ENCODE peak calls at places on chromosomes 1 and 21, in four cellular contexts. One of them, this sample, is unnamed.
A peak's percentile ranks its signal among the peaks of the same experiment; 100 is the strongest.

GRCh38 chr1:192904438-192904895 is 95.6 kb downstream of the RGS2 start:
- DNase-seq in transverse colon: no peak
- DNase-seq in GM13977: no peak
- DNase-seq in thoracic aorta: peak; percentile 18
- DNase-seq in this sample: no peak

GRCh38 chr21:14531927-14532326 is 14.2 kb downstream of the SAMSN1 start:
- DNase-seq in thoracic aorta: no peak
- DNase-seq in transverse colon: no peak
- DNase-seq in GM13977: no peak
- DNase-seq in this sample: no peak

GRCh38 chr1:46456411-46456963 is 33.1 kb upstream of the DMBX1 start:
- DNase-seq in thoracic aorta: no peak
- DNase-seq in GM13977: no peak
- DNase-seq in transverse colon: no peak
- DNase-seq in this sample: no peak

GRCh38 chr1:199786695-199787094 is 240.8 kb upstream of the NR5A2 start:
- DNase-seq in thoracic aorta: no peak
- DNase-seq in transverse colon: no peak
- DNase-seq in GM13977: no peak
- DNase-seq in this sample: no peak

GRCh38 chr21:42560517-42561179 is 47.0 kb downstream of the SLC37A1 start:
- DNase-seq in GM13977: no peak
- DNase-seq in transverse colon: peak; percentile 2
- DNase-seq in thoracic aorta: no peak
- DNase-seq in this sample: no peak

GRCh38 chr1:46158312-46159281 is 16.3 kb upstream of the TSPAN1 start:
- DNase-seq in transverse colon: no peak
- DNase-seq in GM13977: no peak
- DNase-seq in thoracic aorta: no peak
- DNase-seq in this sample: no peak

GRCh38 chr1:150066838-150067183 is 765 bp upstream of the VPS45 start:
- DNase-seq in thoracic aorta: no peak
- DNase-seq in transverse colon: peak; percentile 52
- DNase-seq in GM13977: peak; percentile 25
- DNase-seq in this sample: peak; percentile 20

GRCh38 chr1:76254165-76255043 is 179.9 kb downstream of the ST6GALNAC3 start:
- DNase-seq in thoracic aorta: no peak
- DNase-seq in transverse colon: no peak
- DNase-seq in GM13977: no peak
- DNase-seq in this sample: no peak

GRCh38 chr1:247647864-247648263 is 31.7 kb downstream of the OR13G1 start:
- DNase-seq in transverse colon: peak; percentile 64
- DNase-seq in GM13977: no peak
- DNase-seq in thoracic aorta: no peak
- DNase-seq in this sample: no peak

GRCh38 chr1:62995173-62995572 is 211.2 kb downstream of the ATG4C start:
- DNase-seq in GM13977: no peak
- DNase-seq in transverse colon: no peak
- DNase-seq in thoracic aorta: no peak
- DNase-seq in this sample: no peak

GRCh38 chr1:62993844-62994243 is 209.9 kb downstream of the ATG4C start:
- DNase-seq in thoracic aorta: no peak
- DNase-seq in transverse colon: no peak
- DNase-seq in GM13977: no peak
- DNase-seq in this sample: no peak

GRCh38 chr1:62991152-62991551 is 207.2 kb downstream of the ATG4C start:
- DNase-seq in GM13977: no peak
- DNase-seq in thoracic aorta: no peak
- DNase-seq in transverse colon: no peak
- DNase-seq in this sample: no peak

DNA sequence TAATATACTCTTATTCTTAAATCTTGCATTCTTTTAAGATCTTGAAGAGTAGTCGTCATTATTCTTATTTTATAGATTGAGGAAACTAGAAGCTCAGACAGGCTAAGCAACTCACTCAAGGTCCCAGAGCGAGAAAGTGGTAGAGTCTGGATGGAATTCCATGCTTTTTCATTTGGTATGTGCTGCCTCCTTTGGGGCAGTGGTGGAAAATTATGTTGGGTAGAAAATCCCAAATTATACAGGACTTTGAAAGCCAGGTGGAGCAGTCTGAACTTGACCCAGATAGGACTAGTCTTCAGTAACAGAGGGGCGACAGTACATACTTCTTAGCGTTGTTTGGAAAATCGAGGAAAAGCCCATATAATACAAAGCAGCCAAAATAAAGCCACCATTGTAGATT is 205.6 kb downstream of the ATG4C start:
- DNase-seq in transverse colon: no peak
- DNase-seq in GM13977: no peak
- DNase-seq in thoracic aorta: no peak
- DNase-seq in this sample: no peak
- TF ChIP-seq CTCF in transverse colon: no peak
- TF ChIP-seq CTCF in GM13977: no peak
- TF ChIP-seq CTCF in thoracic aorta: no peak
- TF ChIP-seq CTCF in this sample: no peak

DNA sequence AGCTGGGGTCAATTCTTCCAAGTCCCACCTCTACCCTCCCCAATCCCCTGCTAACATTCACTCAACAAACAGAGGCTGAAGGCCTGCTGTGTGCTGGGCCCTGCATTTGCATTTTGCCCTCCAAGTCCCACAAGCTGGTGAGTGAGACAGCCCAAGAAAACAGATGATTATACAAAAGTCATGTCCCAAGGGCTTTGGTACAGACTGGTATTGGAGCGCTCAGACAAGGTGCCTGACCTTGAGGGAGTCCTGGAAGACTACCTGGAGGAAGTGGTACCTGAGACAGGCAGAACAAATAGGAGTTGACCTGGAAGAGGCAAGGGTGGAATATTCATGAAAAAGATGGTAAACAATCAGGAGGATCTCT is 4.2 kb downstream of the LMOD1 start:
- DNase-seq in GM13977: no peak
- DNase-seq in transverse colon: no peak
- DNase-seq in thoracic aorta: no peak
- DNase-seq in this sample: no peak
- TF ChIP-seq CTCF in GM13977: no peak
- TF ChIP-seq CTCF in transverse colon: no peak
- TF ChIP-seq CTCF in thoracic aorta: no peak
- TF ChIP-seq CTCF in this sample: no peak

GRCh38 chr1:29689372-29690030 is 453.2 kb downstream of the PTPRU start:
- DNase-seq in thoracic aorta: no peak
- DNase-seq in transverse colon: no peak
- DNase-seq in GM13977: no peak
- DNase-seq in this sample: no peak
- TF ChIP-seq CTCF in thoracic aorta: no peak
- TF ChIP-seq CTCF in transverse colon: no peak
- TF ChIP-seq CTCF in GM13977: peak; percentile 35
- TF ChIP-seq CTCF in this sample: no peak

GRCh38 chr21:44024895-44025353 is 12.8 kb downstream of the TRAPPC10 start:
- DNase-seq in GM13977: no peak
- DNase-seq in thoracic aorta: no peak
- DNase-seq in transverse colon: peak; percentile 17
- DNase-seq in this sample: no peak
- TF ChIP-seq CTCF in GM13977: no peak
- TF ChIP-seq CTCF in thoracic aorta: no peak
- TF ChIP-seq CTCF in transverse colon: no peak
- TF ChIP-seq CTCF in this sample: no peak

GRCh38 chr1:184965889-184966860 is 8.1 kb downstream of the NIBAN1 start:
- DNase-seq in transverse colon: no peak
- DNase-seq in thoracic aorta: no peak
- DNase-seq in GM13977: no peak
- DNase-seq in this sample: no peak
- TF ChIP-seq CTCF in transverse colon: no peak
- TF ChIP-seq CTCF in thoracic aorta: no peak
- TF ChIP-seq CTCF in GM13977: no peak
- TF ChIP-seq CTCF in this sample: no peak

DNA sequence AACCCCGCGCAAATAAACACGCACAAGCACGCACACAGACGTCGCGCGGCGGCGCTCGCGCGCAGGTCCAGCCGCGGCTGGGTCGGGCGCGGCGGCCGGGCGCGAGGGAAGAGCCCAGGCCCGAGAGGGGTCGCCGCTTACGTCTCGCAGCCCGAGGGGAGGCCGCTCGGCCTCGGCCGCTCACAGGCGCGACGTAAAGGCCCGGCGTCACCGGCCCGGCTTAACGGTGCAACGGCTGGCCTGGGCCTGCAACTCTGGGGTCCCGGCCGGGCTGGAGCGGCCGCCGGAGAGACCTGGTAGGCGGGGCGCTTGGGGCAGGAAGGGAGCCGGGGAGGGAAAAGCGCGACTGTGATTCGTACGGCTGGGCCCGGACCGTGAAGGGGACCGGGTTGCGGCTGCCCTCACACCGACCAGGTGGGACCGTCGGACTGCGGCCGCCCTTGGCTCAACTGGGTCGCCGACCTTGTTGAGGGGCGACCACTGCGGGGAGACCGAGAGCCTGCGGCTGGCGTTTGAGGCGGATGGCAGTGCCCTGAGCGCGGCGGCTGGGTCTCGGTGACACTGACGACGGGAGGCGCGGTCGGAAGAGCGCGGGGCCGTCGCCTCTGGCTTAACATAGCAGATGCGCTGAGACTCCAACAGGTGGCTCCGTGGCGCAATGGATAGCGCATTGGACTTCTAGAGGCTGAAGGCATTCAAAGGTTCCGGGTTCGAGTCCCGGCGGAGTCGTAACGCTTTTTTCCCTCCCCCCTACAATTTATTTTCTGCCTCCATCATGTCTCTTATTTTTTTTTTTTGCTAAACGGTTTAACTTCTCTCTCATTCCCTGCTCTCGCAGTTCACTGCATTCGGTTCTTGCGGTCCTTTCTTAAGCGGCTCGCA is 31.8 kb downstream of the DNTTIP2 start:
- DNase-seq in thoracic aorta: peak; percentile 30
- DNase-seq in transverse colon: peak; percentile 92
- DNase-seq in GM13977: peak; percentile 88
- DNase-seq in this sample: peak; percentile 89
- TF ChIP-seq CTCF in thoracic aorta: no peak
- TF ChIP-seq CTCF in transverse colon: no peak
- TF ChIP-seq CTCF in GM13977: no peak
- TF ChIP-seq CTCF in this sample: no peak

DNA sequence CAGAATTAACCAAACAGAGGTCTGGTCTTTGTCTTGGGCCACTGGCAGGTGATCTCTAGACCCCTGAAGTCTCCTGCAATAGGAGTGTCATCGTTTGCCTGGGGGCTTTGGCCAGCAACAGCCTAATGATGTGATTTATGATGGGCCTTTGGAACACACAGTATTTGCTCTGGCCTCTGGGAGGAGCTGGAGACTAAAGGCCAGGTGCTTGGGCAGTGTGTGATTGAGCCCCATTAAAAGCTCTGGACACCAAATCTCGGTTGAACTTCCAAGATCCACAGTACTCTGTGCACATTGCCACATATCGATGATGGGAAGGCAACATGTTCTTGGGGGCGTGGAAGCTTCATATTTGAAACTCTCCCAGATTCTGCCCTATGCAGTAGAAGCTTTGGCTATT is 32.0 kb upstream of the TLR5 start:
- DNase-seq in transverse colon: no peak
- DNase-seq in thoracic aorta: no peak
- DNase-seq in GM13977: no peak
- DNase-seq in this sample: no peak
- TF ChIP-seq CTCF in transverse colon: no peak
- TF ChIP-seq CTCF in thoracic aorta: no peak
- TF ChIP-seq CTCF in GM13977: no peak
- TF ChIP-seq CTCF in this sample: no peak

GRCh38 chr1:159775716-159776115 is 5.0 kb upstream of the DUSP23 start:
- DNase-seq in transverse colon: no peak
- DNase-seq in thoracic aorta: no peak
- DNase-seq in GM13977: no peak
- DNase-seq in this sample: no peak
- TF ChIP-seq CTCF in transverse colon: no peak
- TF ChIP-seq CTCF in thoracic aorta: no peak
- TF ChIP-seq CTCF in GM13977: no peak
- TF ChIP-seq CTCF in this sample: no peak